ENCODE peak calls at places on chromosomes 12 and 14, in four cellular contexts. One of them, this sample, is unnamed.

GRCh38 chr14:33660248-33660647 is 290.6 kb downstream of the EGLN3 start:
- DNase-seq in aorta: no peak
- DNase-seq in left ventricle myocardium inferior: no peak
- DNase-seq in heart left ventricle: no peak
- DNase-seq in this sample: no peak

GRCh38 chr14:82447586-82447985 is 913.9 kb upstream of the SEL1L start:
- DNase-seq in aorta: no peak
- DNase-seq in left ventricle myocardium inferior: no peak
- DNase-seq in heart left ventricle: no peak
- DNase-seq in this sample: no peak

GRCh38 chr14:71405676-71406075 is 498.4 kb downstream of the PCNX1 start:
- DNase-seq in aorta: no peak
- DNase-seq in left ventricle myocardium inferior: no peak
- DNase-seq in heart left ventricle: no peak
- DNase-seq in this sample: no peak

GRCh38 chr12:50745861-50746260 is 18.0 kb upstream of the ATF1 start:
- DNase-seq in aorta: no peak
- DNase-seq in left ventricle myocardium inferior: no peak
- DNase-seq in heart left ventricle: no peak
- DNase-seq in this sample: no peak

GRCh38 chr14:105171004-105171673 is 2.6 kb upstream of the JAG2 start:
- DNase-seq in aorta: no peak
- DNase-seq in left ventricle myocardium inferior: no peak
- DNase-seq in heart left ventricle: no peak
- DNase-seq in this sample: peak; percentile 60

GRCh38 chr12:94795520-94795919 is 145.2 kb upstream of the TMCC3 start:
- DNase-seq in aorta: no peak
- DNase-seq in left ventricle myocardium inferior: no peak
- DNase-seq in heart left ventricle: no peak
- DNase-seq in this sample: no peak

GRCh38 chr12:120264511-120265202 is 873 bp downstream of the PXN start:
- DNase-seq in aorta: no peak
- DNase-seq in left ventricle myocardium inferior: no peak
- DNase-seq in heart left ventricle: peak; percentile 27
- DNase-seq in this sample: no peak

GRCh38 chr14:32366995-32367394 is 37.9 kb downstream of the AKAP6 start:
- DNase-seq in aorta: no peak
- DNase-seq in left ventricle myocardium inferior: no peak
- DNase-seq in heart left ventricle: no peak
- DNase-seq in this sample: no peak

GRCh38 chr12:118680361-118680963 is 300.9 kb upstream of the SRRM4 start:
- DNase-seq in aorta: no peak
- DNase-seq in left ventricle myocardium inferior: peak; percentile 37
- DNase-seq in heart left ventricle: peak; percentile 56
- DNase-seq in this sample: no peak

GRCh38 chr14:20607617-20608016 is 16.4 kb upstream of the RNASE12 start:
- DNase-seq in aorta: no peak
- DNase-seq in left ventricle myocardium inferior: no peak
- DNase-seq in heart left ventricle: no peak
- DNase-seq in this sample: no peak

GRCh38 chr14:104320611-104321086 is 182.3 kb downstream of the KIF26A start:
- DNase-seq in aorta: peak; percentile 23
- DNase-seq in left ventricle myocardium inferior: no peak
- DNase-seq in heart left ventricle: peak; percentile 5
- DNase-seq in this sample: no peak

GRCh38 chr12:26112703-26113147 is 12.1 kb downstream of the BHLHE41 start:
- DNase-seq in aorta: no peak
- DNase-seq in left ventricle myocardium inferior: no peak
- DNase-seq in heart left ventricle: no peak
- DNase-seq in this sample: no peak

GRCh38 chr14:106141242-106142220 is 615.1 kb downstream of the TMEM121 start:
- DNase-seq in aorta: no peak
- DNase-seq in left ventricle myocardium inferior: no peak
- DNase-seq in heart left ventricle: no peak
- DNase-seq in this sample: no peak

GRCh38 chr14:96062506-96062905 is 23.3 kb downstream of the C14orf132 start:
- DNase-seq in aorta: no peak
- DNase-seq in left ventricle myocardium inferior: no peak
- DNase-seq in heart left ventricle: no peak
- DNase-seq in this sample: no peak

GRCh38 chr12:66131067-66131688 is 628 bp upstream of the LLPH start:
- DNase-seq in aorta: no peak
- DNase-seq in left ventricle myocardium inferior: no peak
- DNase-seq in heart left ventricle: no peak
- DNase-seq in this sample: no peak

GRCh38 chr12:66130267-66131066 is at the start of gene LLPH:
- DNase-seq in aorta: peak; percentile 95
- DNase-seq in left ventricle myocardium inferior: peak; percentile 89
- DNase-seq in heart left ventricle: peak; percentile 88
- DNase-seq in this sample: peak; percentile 89

GRCh38 chr12:66129934-66130266 is 650 bp downstream of the LLPH start:
- DNase-seq in aorta: no peak
- DNase-seq in left ventricle myocardium inferior: no peak
- DNase-seq in heart left ventricle: no peak
- DNase-seq in this sample: no peak

GRCh38 chr12:66127695-66128094 is 2.9 kb downstream of the LLPH start:
- DNase-seq in aorta: no peak
- DNase-seq in left ventricle myocardium inferior: no peak
- DNase-seq in heart left ventricle: no peak
- DNase-seq in this sample: no peak

DNA sequence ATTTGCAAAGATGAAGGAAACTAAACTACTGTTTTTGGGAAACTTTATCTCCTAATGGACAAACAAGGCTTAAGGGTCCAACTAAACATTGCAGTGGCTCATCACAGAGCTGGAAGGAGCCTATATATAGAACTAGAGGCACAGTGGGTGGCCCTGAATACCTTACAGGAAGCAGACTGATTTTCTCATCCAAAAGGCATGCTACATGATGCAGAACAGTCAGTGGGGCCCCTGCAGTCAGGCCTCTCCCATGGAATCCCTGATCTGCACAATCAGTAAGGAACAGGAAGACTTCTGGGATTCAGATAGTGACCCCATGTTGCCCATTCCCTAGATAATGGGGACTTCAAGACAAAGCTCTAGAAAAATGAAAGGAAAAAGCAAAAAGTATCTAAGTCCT is 1.9 kb upstream of the LLPH start:
- DNase-seq in aorta: no peak
- DNase-seq in left ventricle myocardium inferior: no peak
- DNase-seq in heart left ventricle: peak; percentile 23
- DNase-seq in this sample: no peak
- H3K4me3 ChIP-seq in aorta: no peak overlapping the region
- H3K4me3 ChIP-seq in left ventricle myocardium inferior: peak overlapping the region; percentile 99
- H3K4me3 ChIP-seq in heart left ventricle: no peak overlapping the region
- H3K4me3 ChIP-seq in this sample: no peak overlapping the region

GRCh38 chr12:57887631-57888406 is 41.3 kb upstream of the CTDSP2 start:
- DNase-seq in aorta: peak; percentile 88
- DNase-seq in left ventricle myocardium inferior: no peak
- DNase-seq in heart left ventricle: no peak
- DNase-seq in this sample: no peak
- H3K4me3 ChIP-seq in aorta: no peak overlapping the region
- H3K4me3 ChIP-seq in left ventricle myocardium inferior: peak overlapping the region; percentile 50
- H3K4me3 ChIP-seq in heart left ventricle: no peak overlapping the region
- H3K4me3 ChIP-seq in this sample: peak overlapping the region; percentile 19

DNA sequence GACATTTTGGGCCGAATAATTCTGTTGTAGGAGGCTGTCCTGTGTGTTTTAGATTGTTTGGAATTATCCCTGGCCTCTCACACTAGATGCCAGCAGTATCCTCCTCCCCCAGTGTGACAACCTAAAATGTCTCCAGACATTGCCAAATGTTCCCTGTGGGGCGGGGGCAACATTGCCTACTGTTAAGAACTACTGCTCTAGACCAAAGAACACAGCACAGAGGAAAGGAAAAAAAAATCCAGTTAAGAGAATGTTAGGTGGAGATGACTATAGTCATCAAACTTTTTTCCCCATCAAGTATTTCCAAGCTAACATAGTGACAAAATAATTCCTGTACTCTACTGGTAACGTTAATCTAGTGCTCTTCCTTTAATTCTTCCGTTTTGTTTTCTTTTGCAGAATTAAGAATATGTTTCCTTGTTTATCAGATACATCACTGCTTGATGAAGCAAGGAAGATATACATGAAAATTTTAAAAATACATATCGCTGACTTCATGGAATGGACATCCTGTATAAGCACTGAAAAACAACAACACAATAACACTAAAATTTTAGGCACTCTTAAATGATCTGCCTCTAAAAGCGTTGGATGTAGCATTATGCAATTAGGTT is 3.6 kb downstream of the CDKN1B start:
- DNase-seq in aorta: no peak
- DNase-seq in left ventricle myocardium inferior: no peak
- DNase-seq in heart left ventricle: no peak
- DNase-seq in this sample: no peak
- H3K4me3 ChIP-seq in aorta: no peak overlapping the region
- H3K4me3 ChIP-seq in left ventricle myocardium inferior: peak overlapping the region; percentile 76
- H3K4me3 ChIP-seq in heart left ventricle: no peak overlapping the region
- H3K4me3 ChIP-seq in this sample: peak overlapping the region; percentile 84

GRCh38 chr14:65359503-65359902 is 53.0 kb upstream of the FUT8 start:
- DNase-seq in aorta: no peak
- DNase-seq in left ventricle myocardium inferior: no peak
- DNase-seq in heart left ventricle: no peak
- DNase-seq in this sample: no peak
- H3K4me3 ChIP-seq in aorta: no peak overlapping the region
- H3K4me3 ChIP-seq in left ventricle myocardium inferior: no peak overlapping the region
- H3K4me3 ChIP-seq in heart left ventricle: no peak overlapping the region
- H3K4me3 ChIP-seq in this sample: no peak overlapping the region

This sample was measured in psoas muscle.